ENCODE peak calls at places on chromosome 7, in six cellular contexts. One of them, this sample, is unnamed.

GRCh38 chr7:77687100-77687746 is 9.0 kb upstream of the RSBN1L start:
- DNase-seq in fibroblast of mammary gland: peak
- DNase-seq in thoracic aorta: no peak
- DNase-seq in endothelial cell: no peak
- DNase-seq in kidney epithelial cell: no peak
- DNase-seq in glutamatergic neuron: no peak
- DNase-seq in this sample: no peak

GRCh38 chr7:84529480-84530205 is 335.1 kb upstream of the SEMA3A start:
- DNase-seq in fibroblast of mammary gland: peak
- DNase-seq in thoracic aorta: no peak
- DNase-seq in endothelial cell: no peak
- DNase-seq in kidney epithelial cell: peak
- DNase-seq in glutamatergic neuron: no peak
- DNase-seq in this sample: no peak

GRCh38 chr7:69699949-69700715 is 101.9 kb downstream of the AUTS2 start:
- DNase-seq in fibroblast of mammary gland: no peak
- DNase-seq in thoracic aorta: no peak
- DNase-seq in endothelial cell: no peak
- DNase-seq in kidney epithelial cell: no peak
- DNase-seq in glutamatergic neuron: peak
- DNase-seq in this sample: no peak

GRCh38 chr7:29337628-29338116 is 143.1 kb downstream of the CHN2 start:
- DNase-seq in fibroblast of mammary gland: no peak
- DNase-seq in thoracic aorta: no peak
- DNase-seq in endothelial cell: no peak
- DNase-seq in kidney epithelial cell: no peak
- DNase-seq in glutamatergic neuron: no peak
- DNase-seq in this sample: no peak

GRCh38 chr7:129670636-129671035 is 59.1 kb downstream of the NRF1 start:
- DNase-seq in fibroblast of mammary gland: peak
- DNase-seq in thoracic aorta: no peak
- DNase-seq in endothelial cell: no peak
- DNase-seq in kidney epithelial cell: no peak
- DNase-seq in glutamatergic neuron: no peak
- DNase-seq in this sample: no peak

GRCh38 chr7:148856891-148857290 is 27.2 kb downstream of the EZH2 start:
- DNase-seq in fibroblast of mammary gland: peak
- DNase-seq in thoracic aorta: no peak
- DNase-seq in endothelial cell: no peak
- DNase-seq in kidney epithelial cell: no peak
- DNase-seq in glutamatergic neuron: no peak
- DNase-seq in this sample: no peak

GRCh38 chr7:105691029-105691691 is 109.9 kb upstream of the EFCAB10 start:
- DNase-seq in fibroblast of mammary gland: peak
- DNase-seq in thoracic aorta: no peak
- DNase-seq in endothelial cell: no peak
- DNase-seq in kidney epithelial cell: no peak
- DNase-seq in glutamatergic neuron: no peak
- DNase-seq in this sample: no peak

GRCh38 chr7:21903074-21903786 is 42.5 kb downstream of the CDCA7L start:
- DNase-seq in fibroblast of mammary gland: peak
- DNase-seq in thoracic aorta: no peak
- DNase-seq in endothelial cell: no peak
- DNase-seq in kidney epithelial cell: no peak
- DNase-seq in glutamatergic neuron: peak
- DNase-seq in this sample: no peak

GRCh38 chr7:144391823-144392255 is 11.7 kb downstream of the NOBOX start:
- DNase-seq in fibroblast of mammary gland: peak
- DNase-seq in thoracic aorta: no peak
- DNase-seq in endothelial cell: no peak
- DNase-seq in kidney epithelial cell: no peak
- DNase-seq in glutamatergic neuron: no peak
- DNase-seq in this sample: peak

GRCh38 chr7:111126987-111127386 is 36.1 kb downstream of the LRRN3 start:
- DNase-seq in fibroblast of mammary gland: peak
- DNase-seq in thoracic aorta: no peak
- DNase-seq in endothelial cell: no peak
- DNase-seq in kidney epithelial cell: no peak
- DNase-seq in glutamatergic neuron: no peak
- DNase-seq in this sample: no peak

GRCh38 chr7:14009453-14010418 is 20.3 kb upstream of the ETV1 start:
- DNase-seq in fibroblast of mammary gland: no peak
- DNase-seq in thoracic aorta: no peak
- DNase-seq in endothelial cell: no peak
- DNase-seq in kidney epithelial cell: no peak
- DNase-seq in glutamatergic neuron: no peak
- DNase-seq in this sample: no peak

GRCh38 chr7:136134503-136134902 is 157.3 kb upstream of the MTPN start:
- DNase-seq in fibroblast of mammary gland: peak
- DNase-seq in thoracic aorta: no peak
- DNase-seq in endothelial cell: no peak
- DNase-seq in kidney epithelial cell: peak
- DNase-seq in glutamatergic neuron: no peak
- DNase-seq in this sample: no peak

GRCh38 chr7:123727071-123727837 is 21.5 kb downstream of the WASL start:
- DNase-seq in fibroblast of mammary gland: peak
- DNase-seq in thoracic aorta: no peak
- DNase-seq in endothelial cell: no peak
- DNase-seq in kidney epithelial cell: peak
- DNase-seq in glutamatergic neuron: no peak
- DNase-seq in this sample: no peak

GRCh38 chr7:1850976-1851571 is 181.0 kb downstream of the ELFN1 start:
- DNase-seq in fibroblast of mammary gland: no peak
- DNase-seq in thoracic aorta: no peak
- DNase-seq in endothelial cell: no peak
- DNase-seq in kidney epithelial cell: no peak
- DNase-seq in glutamatergic neuron: peak
- DNase-seq in this sample: no peak

GRCh38 chr7:43799605-43800004 is 41.1 kb downstream of the BLVRA start:
- DNase-seq in fibroblast of mammary gland: peak
- DNase-seq in thoracic aorta: no peak
- DNase-seq in endothelial cell: no peak
- DNase-seq in kidney epithelial cell: no peak
- DNase-seq in glutamatergic neuron: no peak
- DNase-seq in this sample: no peak

GRCh38 chr7:129559564-129559963 is 52.0 kb upstream of the NRF1 start:
- DNase-seq in fibroblast of mammary gland: no peak
- DNase-seq in thoracic aorta: no peak
- DNase-seq in endothelial cell: no peak
- DNase-seq in kidney epithelial cell: no peak
- DNase-seq in glutamatergic neuron: no peak
- DNase-seq in this sample: no peak

GRCh38 chr7:130942211-130942964 is 208.4 kb upstream of the KLF14 start:
- DNase-seq in fibroblast of mammary gland: peak
- DNase-seq in thoracic aorta: no peak
- DNase-seq in endothelial cell: no peak
- DNase-seq in kidney epithelial cell: no peak
- DNase-seq in glutamatergic neuron: no peak
- DNase-seq in this sample: no peak

DNA sequence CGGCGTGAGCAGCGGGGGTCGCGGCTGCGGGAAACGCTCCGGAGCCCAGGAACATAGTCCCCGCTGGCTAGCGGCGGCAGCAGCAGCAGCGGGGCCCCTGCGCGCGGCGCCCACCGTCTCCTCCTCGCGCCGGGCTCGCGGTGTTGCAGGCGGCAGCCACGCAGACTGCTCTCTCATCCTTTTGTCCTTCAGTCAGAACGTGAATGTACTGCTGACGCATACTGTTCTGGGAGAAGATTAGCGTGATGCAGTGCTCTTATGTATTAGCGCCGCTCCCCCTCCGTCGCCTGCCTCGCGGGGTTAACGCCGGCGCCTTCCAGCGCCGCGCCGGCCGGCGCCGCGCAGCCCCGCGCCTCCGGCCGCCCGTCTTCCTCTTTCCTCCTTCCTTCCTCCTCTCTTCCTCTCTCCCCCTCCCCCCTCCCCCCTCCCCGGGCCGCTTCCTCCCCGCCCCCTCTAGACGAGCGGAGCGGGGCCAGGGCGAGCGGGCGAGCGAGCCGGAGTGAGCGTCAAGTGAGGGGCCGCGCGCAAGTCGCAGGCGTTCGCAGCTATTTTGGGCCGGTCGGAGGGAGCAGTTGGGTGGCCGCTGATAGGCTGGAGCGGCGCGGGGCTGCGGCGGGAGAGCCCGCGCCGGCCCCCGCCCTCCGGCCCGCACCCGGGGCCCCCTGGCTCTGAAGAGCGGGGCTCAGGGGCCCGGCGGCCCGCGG is 816 bp upstream of the LRRC4 start:
- DNase-seq in fibroblast of mammary gland: peak
- DNase-seq in thoracic aorta: no peak
- DNase-seq in endothelial cell: peak
- DNase-seq in kidney epithelial cell: peak
- DNase-seq in glutamatergic neuron: peak
- DNase-seq in this sample: peak
- TF ChIP-seq CTCF in fibroblast of mammary gland: no peak
- TF ChIP-seq CTCF in thoracic aorta: peak
- TF ChIP-seq CTCF in endothelial cell: no peak
- TF ChIP-seq CTCF in kidney epithelial cell: no peak
- TF ChIP-seq CTCF in glutamatergic neuron: peak
- TF ChIP-seq CTCF in this sample: peak

GRCh38 chr7:134461921-134462320 is 3.0 kb upstream of the AKR1B1 start:
- DNase-seq in fibroblast of mammary gland: no peak
- DNase-seq in thoracic aorta: no peak
- DNase-seq in endothelial cell: no peak
- DNase-seq in kidney epithelial cell: no peak
- DNase-seq in glutamatergic neuron: no peak
- DNase-seq in this sample: no peak

GRCh38 chr7:134457166-134457565 is 1.7 kb downstream of the AKR1B1 start:
- DNase-seq in fibroblast of mammary gland: no peak
- DNase-seq in thoracic aorta: no peak
- DNase-seq in endothelial cell: no peak
- DNase-seq in kidney epithelial cell: no peak
- DNase-seq in glutamatergic neuron: no peak
- DNase-seq in this sample: no peak

GRCh38 chr7:134460000-134460399 is 1.1 kb upstream of the AKR1B1 start:
- DNase-seq in fibroblast of mammary gland: peak
- DNase-seq in thoracic aorta: no peak
- DNase-seq in endothelial cell: no peak
- DNase-seq in kidney epithelial cell: no peak
- DNase-seq in glutamatergic neuron: no peak
- DNase-seq in this sample: no peak

GRCh38 chr7:134458806-134459698 is at the start of gene AKR1B1:
- DNase-seq in fibroblast of mammary gland: peak
- DNase-seq in thoracic aorta: peak
- DNase-seq in endothelial cell: peak
- DNase-seq in kidney epithelial cell: peak
- DNase-seq in glutamatergic neuron: peak
- DNase-seq in this sample: peak

DNA sequence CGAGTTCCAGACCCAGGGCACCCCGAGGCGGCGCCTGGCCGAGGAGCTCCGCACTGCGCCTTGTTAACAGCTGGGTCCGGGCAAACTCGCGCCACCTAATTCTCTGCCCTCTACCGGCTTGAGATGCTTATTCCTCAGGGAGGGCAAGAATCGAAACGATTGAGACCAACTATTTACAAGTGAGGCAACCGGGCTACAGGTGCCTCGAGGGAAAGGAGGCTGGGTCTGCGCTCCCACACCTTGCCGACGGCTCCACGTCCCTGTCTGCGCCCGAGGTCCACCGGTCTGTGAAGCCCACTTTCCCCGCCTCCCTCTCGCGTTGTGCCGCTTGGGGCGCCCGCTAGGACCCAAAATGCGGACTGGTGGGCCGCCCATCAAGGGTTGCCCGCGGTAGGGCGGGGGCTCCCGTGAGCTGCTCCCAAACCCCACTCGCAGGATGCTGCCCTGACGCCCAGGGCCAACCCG is 527 bp downstream of the AKR1B1 start:
- DNase-seq in fibroblast of mammary gland: no peak
- DNase-seq in thoracic aorta: no peak
- DNase-seq in endothelial cell: peak
- DNase-seq in kidney epithelial cell: no peak
- DNase-seq in glutamatergic neuron: peak
- DNase-seq in this sample: peak
- TF ChIP-seq CTCF in fibroblast of mammary gland: peak
- TF ChIP-seq CTCF in thoracic aorta: peak
- TF ChIP-seq CTCF in endothelial cell: no peak
- TF ChIP-seq CTCF in kidney epithelial cell: peak
- TF ChIP-seq CTCF in glutamatergic neuron: no peak
- TF ChIP-seq CTCF in this sample: peak

DNA sequence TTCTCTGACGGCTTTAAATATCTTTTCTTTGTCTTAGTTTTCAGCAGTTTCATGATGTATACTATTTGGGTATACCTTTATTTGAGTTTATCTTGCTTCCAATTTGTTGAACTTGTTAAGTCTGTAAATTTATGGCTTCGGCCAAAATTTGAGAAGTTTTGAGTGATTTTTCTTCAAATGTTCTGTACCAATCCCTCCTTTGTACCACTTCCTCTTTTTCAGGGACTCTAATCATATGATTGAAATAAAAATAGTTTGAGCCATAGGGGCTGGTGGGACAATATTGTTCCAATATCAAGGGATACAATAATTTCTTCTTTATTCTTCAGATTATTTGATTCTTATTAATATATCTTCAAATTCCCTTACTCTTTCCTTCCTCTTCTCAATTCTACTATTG is 43.1 kb upstream of the CTTNBP2 start:
- DNase-seq in fibroblast of mammary gland: no peak
- DNase-seq in thoracic aorta: no peak
- DNase-seq in endothelial cell: no peak
- DNase-seq in kidney epithelial cell: no peak
- DNase-seq in glutamatergic neuron: no peak
- DNase-seq in this sample: no peak
- TF ChIP-seq CTCF in fibroblast of mammary gland: no peak
- TF ChIP-seq CTCF in thoracic aorta: no peak
- TF ChIP-seq CTCF in endothelial cell: no peak
- TF ChIP-seq CTCF in kidney epithelial cell: no peak
- TF ChIP-seq CTCF in glutamatergic neuron: no peak
- TF ChIP-seq CTCF in this sample: no peak

GRCh38 chr7:18125536-18125935 is 97.9 kb upstream of the PRPS1L1 start:
- DNase-seq in fibroblast of mammary gland: no peak
- DNase-seq in thoracic aorta: no peak
- DNase-seq in endothelial cell: no peak
- DNase-seq in kidney epithelial cell: no peak
- DNase-seq in glutamatergic neuron: no peak
- DNase-seq in this sample: no peak

GRCh38 chr7:18117482-18117881 is 89.8 kb upstream of the PRPS1L1 start:
- DNase-seq in fibroblast of mammary gland: no peak
- DNase-seq in thoracic aorta: no peak
- DNase-seq in endothelial cell: no peak
- DNase-seq in kidney epithelial cell: no peak
- DNase-seq in glutamatergic neuron: no peak
- DNase-seq in this sample: no peak

GRCh38 chr7:18123508-18124239 is 96.0 kb upstream of the PRPS1L1 start:
- DNase-seq in fibroblast of mammary gland: no peak
- DNase-seq in thoracic aorta: no peak
- DNase-seq in endothelial cell: no peak
- DNase-seq in kidney epithelial cell: no peak
- DNase-seq in glutamatergic neuron: no peak
- DNase-seq in this sample: no peak

GRCh38 chr7:18116661-18117060 is 89.0 kb upstream of the PRPS1L1 start:
- DNase-seq in fibroblast of mammary gland: no peak
- DNase-seq in thoracic aorta: no peak
- DNase-seq in endothelial cell: no peak
- DNase-seq in kidney epithelial cell: no peak
- DNase-seq in glutamatergic neuron: no peak
- DNase-seq in this sample: no peak

DNA sequence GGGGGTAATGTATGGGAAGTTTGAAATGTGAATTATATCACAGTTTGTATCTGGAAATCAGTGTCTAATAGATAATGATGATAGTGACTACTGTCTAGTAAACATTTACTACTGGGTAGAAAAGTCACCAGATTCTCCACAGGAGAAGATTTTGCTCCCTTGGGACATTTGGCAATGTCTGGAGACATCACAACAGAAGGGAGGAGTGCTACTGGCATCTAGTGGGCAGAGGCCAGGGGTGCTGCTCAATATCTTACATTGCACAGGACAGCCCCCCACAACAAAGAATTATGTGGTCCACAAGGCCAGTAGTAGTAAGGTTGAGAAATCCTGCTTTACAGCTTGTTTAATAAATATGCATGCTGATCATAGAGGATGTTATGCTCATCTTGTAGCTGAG is 92.3 kb upstream of the PRPS1L1 start:
- DNase-seq in fibroblast of mammary gland: peak
- DNase-seq in thoracic aorta: no peak
- DNase-seq in endothelial cell: peak
- DNase-seq in kidney epithelial cell: no peak
- DNase-seq in glutamatergic neuron: no peak
- DNase-seq in this sample: no peak
- TF ChIP-seq CTCF in fibroblast of mammary gland: peak
- TF ChIP-seq CTCF in thoracic aorta: no peak
- TF ChIP-seq CTCF in endothelial cell: no peak
- TF ChIP-seq CTCF in kidney epithelial cell: peak
- TF ChIP-seq CTCF in glutamatergic neuron: no peak
- TF ChIP-seq CTCF in this sample: peak

This sample was measured in neural crest cell.